ENCODE peak calls at places on chromosomes 4 and X, in six cellular contexts. C is Panc1; W is tibial artery; S is CD8-positive, alpha-beta T cell; I is endothelial cell of umbilical vein; H is suprapubic skin. G is an unnamed sample.

GRCh38 chr4:26482508-26483462 is 7.5 kb downstream of the CCKAR start:
- DNase-seq in C (no peak), W (no peak), S (no peak), I (no peak), H (no peak), G (no peak)

GRCh38 chr4:105387466-105387865 is 86.4 kb downstream of the PPA2 start:
- DNase-seq in C (no peak), W (no peak), S (no peak), I (no peak), H (no peak), G (no peak)

GRCh38 chr4:73912191-73912590 is 43.0 kb downstream of the CXCL1 start:
- DNase-seq in C (no peak), W (no peak), S (no peak), I (no peak), H (no peak), G (no peak)

GRCh38 chr4:40055873-40056721 is 553 bp upstream of the N4BP2 start:
- DNase-seq in C (no peak), W (peak; percentile 88), S (peak; percentile 13), I (peak; percentile 75), H (peak; percentile 83), G (peak; percentile 71)

GRCh38 chr4:2083826-2084160 is 24.7 kb downstream of the NAT8L start:
- DNase-seq in C (no peak), W (peak; percentile 32), S (no peak), I (no peak), H (peak; percentile 21), G (no peak)

GRCh38 chr4:113837397-113837796 is 75.9 kb upstream of the CAMK2D start:
- DNase-seq in C (peak; percentile 2), W (no peak), S (no peak), I (peak; percentile 51), H (no peak), G (no peak)

GRCh38 chr4:116357758-116358157 is 727.6 kb downstream of the TRAM1L1 start:
- DNase-seq in C (no peak), W (no peak), S (no peak), I (peak; percentile 45), H (no peak), G (no peak)

GRCh38 chrX:119919835-119920585 is 23.5 kb downstream of the NKAP start:
- DNase-seq in C (no peak), W (no peak), S (no peak), I (no peak), H (no peak), G (no peak)

GRCh38 chr4:48112017-48112667 is 21.9 kb downstream of the TXK start:
- DNase-seq in C (no peak), W (no peak), S (no peak), I (no peak), H (no peak), G (no peak)

DNA sequence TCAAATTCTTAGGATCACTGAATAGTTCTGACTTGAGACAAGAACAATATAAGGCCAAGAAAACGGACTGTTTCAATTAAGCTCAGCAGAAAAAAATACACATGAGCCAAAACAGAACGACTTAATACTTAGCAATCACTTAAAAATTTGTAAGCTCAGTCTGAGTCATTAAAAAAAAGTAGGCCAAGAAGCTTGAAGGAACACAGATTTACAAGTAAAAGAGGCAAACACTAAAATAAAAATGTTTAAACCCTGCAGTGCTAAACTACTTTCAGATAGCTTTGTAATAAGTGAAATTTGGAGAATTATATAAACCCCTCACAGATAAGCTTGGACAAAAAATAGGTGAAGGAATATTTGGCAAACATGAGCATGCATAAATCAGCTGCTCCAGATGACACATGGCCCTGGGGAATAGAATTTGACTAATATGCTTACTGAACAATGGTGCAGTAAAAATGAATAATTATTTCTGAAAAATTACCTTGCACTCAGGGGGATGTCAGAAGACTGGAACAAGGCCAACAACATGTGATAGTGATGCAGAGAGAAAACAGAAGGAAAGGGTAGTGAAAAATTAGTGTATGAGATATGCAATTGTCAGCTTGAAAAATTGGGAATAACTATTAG is 49.6 kb downstream of the LNX1 start:
- DNase-seq in C (no peak), W (no peak), S (no peak), I (peak; percentile 84), H (no peak), G (no peak)
- H3K4me3 ChIP-seq in C (no peak overlapping the region), W (no peak overlapping the region), S (no peak overlapping the region), I (no peak overlapping the region), H (no peak overlapping the region), G (no peak overlapping the region)

GRCh38 chr4:41478518-41478917 is 59.4 kb upstream of the LIMCH1 start:
- DNase-seq in C (no peak), W (no peak), S (no peak), I (peak; percentile 49), H (no peak), G (no peak)

GRCh38 chr4:41472098-41472497 is 65.9 kb upstream of the LIMCH1 start:
- DNase-seq in C (no peak), W (no peak), S (no peak), I (no peak), H (no peak), G (no peak)

GRCh38 chr4:41471672-41472071 is 66.3 kb upstream of the LIMCH1 start:
- DNase-seq in C (no peak), W (no peak), S (no peak), I (no peak), H (no peak), G (no peak)

GRCh38 chr4:41477200-41477910 is 60.6 kb upstream of the LIMCH1 start:
- DNase-seq in C (no peak), W (no peak), S (no peak), I (no peak), H (no peak), G (no peak)

GRCh38 chr4:41476310-41476709 is 61.6 kb upstream of the LIMCH1 start:
- DNase-seq in C (no peak), W (no peak), S (no peak), I (no peak), H (no peak), G (no peak)
- TF ChIP-seq CTCF in C (no peak), W (no peak), S (no peak), I (no peak), H (no peak), G (no peak)

GRCh38 chr4:184453402-184454160 is 20.8 kb downstream of the IRF2 start:
- DNase-seq in C (no peak), W (no peak), S (no peak), I (peak; percentile 80), H (no peak), G (peak; percentile 47)
- H3K27ac ChIP-seq in C (peak overlapping the region; percentile 70), W (no peak overlapping the region), S (peak overlapping the region; percentile 25), I (peak overlapping the region; percentile 54), H (peak overlapping the region; percentile 31), G (peak overlapping the region; percentile 37)

DNA sequence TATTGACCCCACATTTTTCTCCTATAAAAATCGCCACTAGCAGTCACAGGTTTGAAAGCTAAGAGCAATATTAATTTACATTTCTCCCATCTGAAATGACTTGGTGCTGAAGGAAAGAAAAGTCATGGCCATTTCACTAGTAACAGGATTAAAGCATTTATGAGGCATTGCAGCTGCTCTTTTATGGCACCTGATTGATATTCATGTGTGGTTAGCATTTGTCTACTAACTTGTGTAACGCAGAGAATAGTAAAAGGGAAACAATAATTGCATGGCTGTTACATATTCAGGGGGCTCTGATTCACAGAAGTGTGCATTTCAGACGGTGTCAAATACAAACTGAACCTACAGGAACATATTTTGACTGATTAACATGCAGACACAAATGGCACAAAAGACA is 5.2 kb downstream of the PCDH19 start:
- DNase-seq in C (no peak), W (no peak), S (no peak), I (no peak), H (no peak), G (no peak)
- H3K4me3 ChIP-seq in C (no peak overlapping the region), W (no peak overlapping the region), S (no peak overlapping the region), I (no peak overlapping the region), H (no peak overlapping the region), G (no peak overlapping the region)

G was measured in lung.